ENCODE peak calls at places on chromosomes 7 and 10, in ten cellular contexts. One of them, this sample, is unnamed.

GRCh38 chr7:100607111-100607510 is 4.9 kb downstream of the PCOLCE start:
- DNase-seq in suprapubic skin: no peak
- DNase-seq in transverse colon: no peak
- DNase-seq in ovary: no peak
- DNase-seq in uterus: no peak
- DNase-seq in A549: no peak
- DNase-seq in esophagus muscularis mucosa: no peak
- DNase-seq in spleen: no peak
- DNase-seq in stomach: no peak
- DNase-seq in esophagus squamous epithelium: no peak
- DNase-seq in this sample: peak

GRCh38 chr10:84256510-84257342 is 11.9 kb downstream of the RGR start:
- DNase-seq in stomach: peak
- DNase-seq in esophagus squamous epithelium: no peak
- DNase-seq in transverse colon: peak
- DNase-seq in A549: peak
- DNase-seq in spleen: no peak
- DNase-seq in ovary: no peak
- DNase-seq in suprapubic skin: no peak
- DNase-seq in uterus: no peak
- DNase-seq in esophagus muscularis mucosa: no peak
- DNase-seq in this sample: peak

GRCh38 chr7:27346531-27347260 is 104.1 kb downstream of the EVX1 start:
- DNase-seq in uterus: peak
- DNase-seq in transverse colon: peak
- DNase-seq in stomach: peak
- DNase-seq in ovary: peak
- DNase-seq in spleen: no peak
- DNase-seq in suprapubic skin: no peak
- DNase-seq in A549: peak
- DNase-seq in esophagus squamous epithelium: no peak
- DNase-seq in esophagus muscularis mucosa: no peak
- DNase-seq in this sample: peak

GRCh38 chr10:69716711-69717560 is 84.8 kb upstream of the COL13A1 start:
- DNase-seq in uterus: no peak
- DNase-seq in esophagus squamous epithelium: no peak
- DNase-seq in transverse colon: peak
- DNase-seq in spleen: no peak
- DNase-seq in A549: peak
- DNase-seq in ovary: no peak
- DNase-seq in esophagus muscularis mucosa: no peak
- DNase-seq in suprapubic skin: no peak
- DNase-seq in stomach: peak
- DNase-seq in this sample: peak

GRCh38 chr7:151780626-151781025 is 96.3 kb downstream of the PRKAG2 start:
- DNase-seq in A549: no peak
- DNase-seq in esophagus squamous epithelium: no peak
- DNase-seq in ovary: no peak
- DNase-seq in spleen: peak
- DNase-seq in stomach: no peak
- DNase-seq in uterus: no peak
- DNase-seq in esophagus muscularis mucosa: no peak
- DNase-seq in suprapubic skin: no peak
- DNase-seq in transverse colon: no peak
- DNase-seq in this sample: no peak

GRCh38 chr10:59376817-59377340 is 14.5 kb upstream of the FAM13C start:
- DNase-seq in stomach: no peak
- DNase-seq in esophagus squamous epithelium: no peak
- DNase-seq in esophagus muscularis mucosa: no peak
- DNase-seq in uterus: no peak
- DNase-seq in transverse colon: no peak
- DNase-seq in suprapubic skin: no peak
- DNase-seq in A549: no peak
- DNase-seq in spleen: no peak
- DNase-seq in ovary: no peak
- DNase-seq in this sample: no peak

GRCh38 chr10:92298487-92298886 is 7.5 kb downstream of the MARCHF5 start:
- DNase-seq in spleen: peak
- DNase-seq in uterus: no peak
- DNase-seq in A549: no peak
- DNase-seq in stomach: no peak
- DNase-seq in esophagus squamous epithelium: no peak
- DNase-seq in suprapubic skin: no peak
- DNase-seq in esophagus muscularis mucosa: no peak
- DNase-seq in ovary: no peak
- DNase-seq in transverse colon: no peak
- DNase-seq in this sample: no peak

GRCh38 chr7:99137418-99138180 is 6.3 kb downstream of the SMURF1 start:
- DNase-seq in esophagus squamous epithelium: no peak
- DNase-seq in transverse colon: no peak
- DNase-seq in stomach: no peak
- DNase-seq in A549: peak
- DNase-seq in ovary: no peak
- DNase-seq in spleen: no peak
- DNase-seq in esophagus muscularis mucosa: no peak
- DNase-seq in uterus: peak
- DNase-seq in suprapubic skin: no peak
- DNase-seq in this sample: no peak

GRCh38 chr7:27389508-27389907 is 146.9 kb downstream of the EVX1 start:
- DNase-seq in uterus: peak
- DNase-seq in stomach: no peak
- DNase-seq in spleen: no peak
- DNase-seq in esophagus muscularis mucosa: peak
- DNase-seq in A549: no peak
- DNase-seq in esophagus squamous epithelium: no peak
- DNase-seq in transverse colon: no peak
- DNase-seq in suprapubic skin: no peak
- DNase-seq in ovary: peak
- DNase-seq in this sample: no peak

GRCh38 chr7:50664461-50664922 is 99.3 kb upstream of the DDC start:
- DNase-seq in A549: no peak
- DNase-seq in stomach: no peak
- DNase-seq in spleen: no peak
- DNase-seq in uterus: no peak
- DNase-seq in transverse colon: no peak
- DNase-seq in esophagus muscularis mucosa: no peak
- DNase-seq in ovary: no peak
- DNase-seq in suprapubic skin: no peak
- DNase-seq in esophagus squamous epithelium: no peak
- DNase-seq in this sample: peak

GRCh38 chr7:83324596-83324995 is 161.9 kb upstream of the PCLO start:
- DNase-seq in uterus: no peak
- DNase-seq in suprapubic skin: no peak
- DNase-seq in esophagus muscularis mucosa: no peak
- DNase-seq in spleen: no peak
- DNase-seq in ovary: no peak
- DNase-seq in stomach: no peak
- DNase-seq in transverse colon: no peak
- DNase-seq in A549: no peak
- DNase-seq in esophagus squamous epithelium: no peak
- DNase-seq in this sample: no peak

GRCh38 chr10:62761115-62761514 is 43.4 kb upstream of the ADO start:
- DNase-seq in spleen: no peak
- DNase-seq in esophagus squamous epithelium: no peak
- DNase-seq in uterus: no peak
- DNase-seq in stomach: no peak
- DNase-seq in ovary: no peak
- DNase-seq in esophagus muscularis mucosa: no peak
- DNase-seq in A549: no peak
- DNase-seq in suprapubic skin: no peak
- DNase-seq in transverse colon: no peak
- DNase-seq in this sample: no peak
- TF ChIP-seq POLR2A in spleen: no peak
- TF ChIP-seq POLR2A in esophagus squamous epithelium: no peak
- TF ChIP-seq POLR2A in uterus: no peak
- TF ChIP-seq POLR2A in stomach: no peak
- TF ChIP-seq POLR2A in ovary: no peak
- TF ChIP-seq POLR2A in esophagus muscularis mucosa: no peak
- TF ChIP-seq POLR2A in A549: no peak
- TF ChIP-seq POLR2A in suprapubic skin: no peak
- TF ChIP-seq POLR2A in transverse colon: no peak
- TF ChIP-seq POLR2A in this sample: no peak

GRCh38 chr7:47546728-47547494 is 35.0 kb downstream of the TNS3 start:
- DNase-seq in esophagus muscularis mucosa: no peak
- DNase-seq in esophagus squamous epithelium: no peak
- DNase-seq in ovary: no peak
- DNase-seq in A549: no peak
- DNase-seq in stomach: peak
- DNase-seq in spleen: peak
- DNase-seq in uterus: no peak
- DNase-seq in suprapubic skin: no peak
- DNase-seq in transverse colon: peak
- DNase-seq in this sample: no peak
- TF ChIP-seq POLR2A in esophagus muscularis mucosa: no peak
- TF ChIP-seq POLR2A in esophagus squamous epithelium: no peak
- TF ChIP-seq POLR2A in ovary: no peak
- TF ChIP-seq POLR2A in A549: no peak
- TF ChIP-seq POLR2A in stomach: no peak
- TF ChIP-seq POLR2A in spleen: no peak
- TF ChIP-seq POLR2A in uterus: no peak
- TF ChIP-seq POLR2A in suprapubic skin: no peak
- TF ChIP-seq POLR2A in transverse colon: peak
- TF ChIP-seq POLR2A in this sample: no peak

GRCh38 chr10:103355906-103356599 is 5.1 kb upstream of the PCGF6 start:
- DNase-seq in esophagus squamous epithelium: no peak
- DNase-seq in ovary: no peak
- DNase-seq in spleen: peak
- DNase-seq in stomach: no peak
- DNase-seq in esophagus muscularis mucosa: no peak
- DNase-seq in uterus: no peak
- DNase-seq in transverse colon: no peak
- DNase-seq in A549: no peak
- DNase-seq in suprapubic skin: no peak
- DNase-seq in this sample: no peak

GRCh38 chr10:103350175-103350521 is 792 bp downstream of the PCGF6 start:
- DNase-seq in esophagus squamous epithelium: no peak
- DNase-seq in uterus: no peak
- DNase-seq in suprapubic skin: no peak
- DNase-seq in esophagus muscularis mucosa: no peak
- DNase-seq in ovary: no peak
- DNase-seq in stomach: no peak
- DNase-seq in A549: no peak
- DNase-seq in transverse colon: no peak
- DNase-seq in spleen: no peak
- DNase-seq in this sample: no peak

GRCh38 chr10:103353281-103353680 is 2.3 kb upstream of the PCGF6 start:
- DNase-seq in A549: peak
- DNase-seq in transverse colon: no peak
- DNase-seq in stomach: no peak
- DNase-seq in suprapubic skin: no peak
- DNase-seq in uterus: no peak
- DNase-seq in ovary: no peak
- DNase-seq in esophagus squamous epithelium: no peak
- DNase-seq in esophagus muscularis mucosa: no peak
- DNase-seq in spleen: no peak
- DNase-seq in this sample: peak

GRCh38 chr10:103350522-103351260 is at the start of gene PCGF6:
- DNase-seq in esophagus squamous epithelium: no peak
- DNase-seq in A549: peak
- DNase-seq in spleen: peak
- DNase-seq in uterus: peak
- DNase-seq in transverse colon: peak
- DNase-seq in esophagus muscularis mucosa: no peak
- DNase-seq in stomach: peak
- DNase-seq in ovary: peak
- DNase-seq in suprapubic skin: peak
- DNase-seq in this sample: peak
- TF ChIP-seq POLR2A in esophagus squamous epithelium: no peak
- TF ChIP-seq POLR2A in A549: peak
- TF ChIP-seq POLR2A in spleen: no peak
- TF ChIP-seq POLR2A in uterus: peak
- TF ChIP-seq POLR2A in transverse colon: no peak
- TF ChIP-seq POLR2A in esophagus muscularis mucosa: no peak
- TF ChIP-seq POLR2A in stomach: no peak
- TF ChIP-seq POLR2A in ovary: no peak
- TF ChIP-seq POLR2A in suprapubic skin: no peak
- TF ChIP-seq POLR2A in this sample: peak

GRCh38 chr7:155312108-155312507 is 14.4 kb downstream of the INSIG1 start:
- DNase-seq in esophagus squamous epithelium: no peak
- DNase-seq in suprapubic skin: no peak
- DNase-seq in stomach: no peak
- DNase-seq in esophagus muscularis mucosa: no peak
- DNase-seq in transverse colon: no peak
- DNase-seq in spleen: no peak
- DNase-seq in uterus: no peak
- DNase-seq in A549: no peak
- DNase-seq in ovary: no peak
- DNase-seq in this sample: no peak

GRCh38 chr7:155308330-155309020 is 10.8 kb downstream of the INSIG1 start:
- DNase-seq in esophagus muscularis mucosa: no peak
- DNase-seq in A549: no peak
- DNase-seq in uterus: no peak
- DNase-seq in suprapubic skin: no peak
- DNase-seq in stomach: no peak
- DNase-seq in transverse colon: no peak
- DNase-seq in ovary: no peak
- DNase-seq in esophagus squamous epithelium: no peak
- DNase-seq in spleen: no peak
- DNase-seq in this sample: no peak

GRCh38 chr7:155310425-155311114 is 12.9 kb downstream of the INSIG1 start:
- DNase-seq in ovary: no peak
- DNase-seq in stomach: no peak
- DNase-seq in esophagus squamous epithelium: no peak
- DNase-seq in spleen: no peak
- DNase-seq in uterus: no peak
- DNase-seq in transverse colon: no peak
- DNase-seq in esophagus muscularis mucosa: no peak
- DNase-seq in A549: no peak
- DNase-seq in suprapubic skin: no peak
- DNase-seq in this sample: no peak

GRCh38 chr7:155306677-155307470 is 9.2 kb downstream of the INSIG1 start:
- DNase-seq in uterus: no peak
- DNase-seq in stomach: peak
- DNase-seq in A549: no peak
- DNase-seq in suprapubic skin: no peak
- DNase-seq in esophagus muscularis mucosa: no peak
- DNase-seq in ovary: no peak
- DNase-seq in transverse colon: no peak
- DNase-seq in esophagus squamous epithelium: no peak
- DNase-seq in spleen: no peak
- DNase-seq in this sample: no peak

DNA sequence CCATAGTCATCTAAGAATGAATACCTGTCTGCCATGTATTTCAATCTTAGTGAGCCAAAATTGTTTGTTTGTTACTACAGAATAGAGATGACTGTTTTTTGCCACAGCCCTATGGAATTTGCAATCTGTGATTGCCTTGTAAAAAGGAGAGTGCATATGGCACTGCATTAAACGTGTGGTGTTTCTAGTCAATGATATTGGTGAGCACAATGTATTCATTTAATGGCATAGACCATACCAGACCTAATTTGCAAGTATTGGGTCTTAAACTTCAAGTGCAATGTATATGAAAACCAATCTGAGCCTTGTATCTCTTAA is 11.3 kb downstream of the INSIG1 start:
- DNase-seq in stomach: no peak
- DNase-seq in esophagus muscularis mucosa: no peak
- DNase-seq in spleen: no peak
- DNase-seq in A549: no peak
- DNase-seq in esophagus squamous epithelium: no peak
- DNase-seq in uterus: no peak
- DNase-seq in ovary: no peak
- DNase-seq in transverse colon: no peak
- DNase-seq in suprapubic skin: no peak
- DNase-seq in this sample: no peak
- TF ChIP-seq POLR2A in stomach: no peak
- TF ChIP-seq POLR2A in esophagus muscularis mucosa: no peak
- TF ChIP-seq POLR2A in spleen: no peak
- TF ChIP-seq POLR2A in A549: no peak
- TF ChIP-seq POLR2A in esophagus squamous epithelium: no peak
- TF ChIP-seq POLR2A in uterus: no peak
- TF ChIP-seq POLR2A in ovary: no peak
- TF ChIP-seq POLR2A in transverse colon: no peak
- TF ChIP-seq POLR2A in suprapubic skin: no peak
- TF ChIP-seq POLR2A in this sample: no peak